ENCODE peak calls at places on chromosome 11, in five cellular contexts. One of them, this sample, is unnamed.

GRCh38 chr11:79060534-79060933 is 380.3 kb downstream of the TENM4 start:
- DNase-seq in cardiac muscle cell: no peak
- DNase-seq in body of pancreas: no peak
- DNase-seq in stimulated activated CD4-positive, alpha-beta T cell treated with anti-CD3 and anti-CD28 coated beads, Interleukin-4, amount 100 ng/mL, for 24 hours: no peak
- DNase-seq in activated CD8-positive, alpha-beta memory T cell treated with anti-CD3 and anti-CD28 coated beads for 48 hours: no peak
- DNase-seq in this sample: no peak

GRCh38 chr11:118241191-118242098 is 10.7 kb downstream of the MPZL3 start:
- DNase-seq in cardiac muscle cell: no peak
- DNase-seq in body of pancreas: peak; percentile 40
- DNase-seq in stimulated activated CD4-positive, alpha-beta T cell treated with anti-CD3 and anti-CD28 coated beads, Interleukin-4, amount 100 ng/mL, for 24 hours: peak; percentile 79
- DNase-seq in activated CD8-positive, alpha-beta memory T cell treated with anti-CD3 and anti-CD28 coated beads for 48 hours: no peak
- DNase-seq in this sample: no peak

GRCh38 chr11:128692750-128693578 is 908 bp upstream of the FLI1 start:
- DNase-seq in cardiac muscle cell: no peak
- DNase-seq in body of pancreas: no peak
- DNase-seq in stimulated activated CD4-positive, alpha-beta T cell treated with anti-CD3 and anti-CD28 coated beads, Interleukin-4, amount 100 ng/mL, for 24 hours: peak; percentile 34
- DNase-seq in activated CD8-positive, alpha-beta memory T cell treated with anti-CD3 and anti-CD28 coated beads for 48 hours: no peak
- DNase-seq in this sample: no peak

GRCh38 chr11:11916981-11917399 is 75.2 kb downstream of the USP47 start:
- DNase-seq in cardiac muscle cell: no peak
- DNase-seq in body of pancreas: no peak
- DNase-seq in stimulated activated CD4-positive, alpha-beta T cell treated with anti-CD3 and anti-CD28 coated beads, Interleukin-4, amount 100 ng/mL, for 24 hours: no peak
- DNase-seq in activated CD8-positive, alpha-beta memory T cell treated with anti-CD3 and anti-CD28 coated beads for 48 hours: no peak
- DNase-seq in this sample: no peak

GRCh38 chr11:130798280-130798679 is 118.0 kb downstream of the SNX19 start:
- DNase-seq in cardiac muscle cell: no peak
- DNase-seq in body of pancreas: no peak
- DNase-seq in stimulated activated CD4-positive, alpha-beta T cell treated with anti-CD3 and anti-CD28 coated beads, Interleukin-4, amount 100 ng/mL, for 24 hours: no peak
- DNase-seq in activated CD8-positive, alpha-beta memory T cell treated with anti-CD3 and anti-CD28 coated beads for 48 hours: no peak
- DNase-seq in this sample: no peak

GRCh38 chr11:120079750-120080610 is 57.9 kb downstream of the TRIM29 start:
- DNase-seq in cardiac muscle cell: no peak
- DNase-seq in body of pancreas: peak; percentile 59
- DNase-seq in stimulated activated CD4-positive, alpha-beta T cell treated with anti-CD3 and anti-CD28 coated beads, Interleukin-4, amount 100 ng/mL, for 24 hours: peak; percentile 11
- DNase-seq in activated CD8-positive, alpha-beta memory T cell treated with anti-CD3 and anti-CD28 coated beads for 48 hours: no peak
- DNase-seq in this sample: no peak

GRCh38 chr11:73556966-73557365 is 40.9 kb downstream of the FAM168A start:
- DNase-seq in cardiac muscle cell: no peak
- DNase-seq in body of pancreas: no peak
- DNase-seq in stimulated activated CD4-positive, alpha-beta T cell treated with anti-CD3 and anti-CD28 coated beads, Interleukin-4, amount 100 ng/mL, for 24 hours: no peak
- DNase-seq in activated CD8-positive, alpha-beta memory T cell treated with anti-CD3 and anti-CD28 coated beads for 48 hours: no peak
- DNase-seq in this sample: no peak

GRCh38 chr11:111910637-111911562 is 670 bp downstream of the CRYAB start:
- DNase-seq in cardiac muscle cell: peak; percentile 45
- DNase-seq in body of pancreas: peak; percentile 36
- DNase-seq in stimulated activated CD4-positive, alpha-beta T cell treated with anti-CD3 and anti-CD28 coated beads, Interleukin-4, amount 100 ng/mL, for 24 hours: no peak
- DNase-seq in activated CD8-positive, alpha-beta memory T cell treated with anti-CD3 and anti-CD28 coated beads for 48 hours: no peak
- DNase-seq in this sample: peak; percentile 78

GRCh38 chr11:45150301-45150700 is 3.9 kb downstream of the PRDM11 start:
- DNase-seq in cardiac muscle cell: no peak
- DNase-seq in body of pancreas: no peak
- DNase-seq in stimulated activated CD4-positive, alpha-beta T cell treated with anti-CD3 and anti-CD28 coated beads, Interleukin-4, amount 100 ng/mL, for 24 hours: no peak
- DNase-seq in activated CD8-positive, alpha-beta memory T cell treated with anti-CD3 and anti-CD28 coated beads for 48 hours: no peak
- DNase-seq in this sample: no peak

GRCh38 chr11:40328890-40329617 is 1130.4 kb downstream of the LRRC4C start:
- DNase-seq in cardiac muscle cell: no peak
- DNase-seq in body of pancreas: peak; percentile 60
- DNase-seq in stimulated activated CD4-positive, alpha-beta T cell treated with anti-CD3 and anti-CD28 coated beads, Interleukin-4, amount 100 ng/mL, for 24 hours: no peak
- DNase-seq in activated CD8-positive, alpha-beta memory T cell treated with anti-CD3 and anti-CD28 coated beads for 48 hours: no peak
- DNase-seq in this sample: no peak

GRCh38 chr11:132064987-132065620 is 694.7 kb downstream of the NTM start:
- DNase-seq in cardiac muscle cell: no peak
- DNase-seq in body of pancreas: no peak
- DNase-seq in stimulated activated CD4-positive, alpha-beta T cell treated with anti-CD3 and anti-CD28 coated beads, Interleukin-4, amount 100 ng/mL, for 24 hours: no peak
- DNase-seq in activated CD8-positive, alpha-beta memory T cell treated with anti-CD3 and anti-CD28 coated beads for 48 hours: no peak
- DNase-seq in this sample: peak; percentile 32

GRCh38 chr11:72430743-72431570 is 3.4 kb downstream of the CLPB start:
- DNase-seq in cardiac muscle cell: peak; percentile 67
- DNase-seq in body of pancreas: peak; percentile 46
- DNase-seq in stimulated activated CD4-positive, alpha-beta T cell treated with anti-CD3 and anti-CD28 coated beads, Interleukin-4, amount 100 ng/mL, for 24 hours: peak; percentile 34
- DNase-seq in activated CD8-positive, alpha-beta memory T cell treated with anti-CD3 and anti-CD28 coated beads for 48 hours: no peak
- DNase-seq in this sample: peak; percentile 83

GRCh38 chr11:3627291-3627690 is 14.5 kb downstream of the ART5 start:
- DNase-seq in cardiac muscle cell: no peak
- DNase-seq in body of pancreas: no peak
- DNase-seq in stimulated activated CD4-positive, alpha-beta T cell treated with anti-CD3 and anti-CD28 coated beads, Interleukin-4, amount 100 ng/mL, for 24 hours: no peak
- DNase-seq in activated CD8-positive, alpha-beta memory T cell treated with anti-CD3 and anti-CD28 coated beads for 48 hours: no peak
- DNase-seq in this sample: no peak

GRCh38 chr11:127058524-127058923 is 58.0 kb upstream of the KIRREL3 start:
- DNase-seq in cardiac muscle cell: no peak
- DNase-seq in body of pancreas: no peak
- DNase-seq in stimulated activated CD4-positive, alpha-beta T cell treated with anti-CD3 and anti-CD28 coated beads, Interleukin-4, amount 100 ng/mL, for 24 hours: no peak
- DNase-seq in activated CD8-positive, alpha-beta memory T cell treated with anti-CD3 and anti-CD28 coated beads for 48 hours: no peak
- DNase-seq in this sample: no peak

This sample was measured in cerebellar cortex.